ENCODE peak calls at places on chromosomes 4 and X, in six cellular contexts. One of them, this sample, is unnamed.
A peak's percentile ranks its signal among the peaks of the same experiment; 100 is the strongest.

GRCh38 chrX:135388841-135389240 is 32.9 kb upstream of the SMIM10L2A start:
- DNase-seq in occipital lobe: no peak
- DNase-seq in iris pigment epithelial cell: no peak
- DNase-seq in endodermal cell: no peak
- DNase-seq in MM.1S: no peak
- DNase-seq in anterior cingulate cortex: no peak
- DNase-seq in this sample: no peak

GRCh38 chr4:173766231-173766630 is 236.2 kb upstream of the HAND2 start:
- DNase-seq in MM.1S: no peak
- DNase-seq in endodermal cell: no peak
- DNase-seq in anterior cingulate cortex: no peak
- DNase-seq in occipital lobe: no peak
- DNase-seq in iris pigment epithelial cell: no peak
- DNase-seq in this sample: no peak

GRCh38 chr4:16505726-16506125 is 279.5 kb upstream of the TAPT1 start:
- DNase-seq in occipital lobe: no peak
- DNase-seq in iris pigment epithelial cell: no peak
- DNase-seq in endodermal cell: peak; percentile 80
- DNase-seq in anterior cingulate cortex: no peak
- DNase-seq in MM.1S: no peak
- DNase-seq in this sample: peak; percentile 69

GRCh38 chr4:123418486-123418931 is 21.9 kb downstream of the SPRY1 start:
- DNase-seq in iris pigment epithelial cell: peak; percentile 97
- DNase-seq in occipital lobe: no peak
- DNase-seq in endodermal cell: peak; percentile 87
- DNase-seq in MM.1S: peak; percentile 94
- DNase-seq in anterior cingulate cortex: no peak
- DNase-seq in this sample: peak; percentile 81

GRCh38 chrX:6985537-6985936 is 162.0 kb upstream of the STS start:
- DNase-seq in iris pigment epithelial cell: no peak
- DNase-seq in occipital lobe: no peak
- DNase-seq in MM.1S: no peak
- DNase-seq in anterior cingulate cortex: no peak
- DNase-seq in endodermal cell: no peak
- DNase-seq in this sample: no peak

GRCh38 chr4:89755210-89755609 is 81.8 kb downstream of the SNCA start:
- DNase-seq in anterior cingulate cortex: no peak
- DNase-seq in occipital lobe: no peak
- DNase-seq in endodermal cell: no peak
- DNase-seq in iris pigment epithelial cell: peak; percentile 5
- DNase-seq in MM.1S: no peak
- DNase-seq in this sample: no peak

GRCh38 chr4:57048590-57049304 is 61.4 kb downstream of the IGFBP7 start:
- DNase-seq in anterior cingulate cortex: no peak
- DNase-seq in iris pigment epithelial cell: peak; percentile 54
- DNase-seq in occipital lobe: no peak
- DNase-seq in endodermal cell: no peak
- DNase-seq in MM.1S: no peak
- DNase-seq in this sample: no peak

GRCh38 chr4:180407273-180407885 is 1835.8 kb upstream of the TENM3 start:
- DNase-seq in iris pigment epithelial cell: no peak
- DNase-seq in MM.1S: no peak
- DNase-seq in occipital lobe: no peak
- DNase-seq in endodermal cell: no peak
- DNase-seq in anterior cingulate cortex: no peak
- DNase-seq in this sample: no peak

GRCh38 chrX:106716004-106716403 is 10.5 kb upstream of the RNF128 start:
- DNase-seq in occipital lobe: no peak
- DNase-seq in iris pigment epithelial cell: no peak
- DNase-seq in anterior cingulate cortex: no peak
- DNase-seq in endodermal cell: no peak
- DNase-seq in MM.1S: no peak
- DNase-seq in this sample: no peak

GRCh38 chr4:119774840-119775239 is 146.2 kb upstream of the PDE5A start:
- DNase-seq in MM.1S: no peak
- DNase-seq in iris pigment epithelial cell: no peak
- DNase-seq in anterior cingulate cortex: no peak
- DNase-seq in endodermal cell: no peak
- DNase-seq in occipital lobe: no peak
- DNase-seq in this sample: no peak

GRCh38 chr4:127643791-127644190 is 11.0 kb downstream of the INTU start:
- DNase-seq in occipital lobe: no peak
- DNase-seq in iris pigment epithelial cell: no peak
- DNase-seq in MM.1S: no peak
- DNase-seq in anterior cingulate cortex: no peak
- DNase-seq in endodermal cell: no peak
- DNase-seq in this sample: no peak

GRCh38 chrX:65488496-65488895 is 46.1 kb downstream of the LAS1L start:
- DNase-seq in anterior cingulate cortex: no peak
- DNase-seq in occipital lobe: no peak
- DNase-seq in MM.1S: no peak
- DNase-seq in endodermal cell: no peak
- DNase-seq in iris pigment epithelial cell: peak; percentile 59
- DNase-seq in this sample: no peak

GRCh38 chr4:80713409-80713808 is 317.1 kb upstream of the BMP3 start:
- DNase-seq in occipital lobe: no peak
- DNase-seq in iris pigment epithelial cell: peak; percentile 23
- DNase-seq in anterior cingulate cortex: no peak
- DNase-seq in endodermal cell: no peak
- DNase-seq in MM.1S: no peak
- DNase-seq in this sample: no peak

GRCh38 chr4:176044589-176044951 is 21.1 kb upstream of the WDR17 start:
- DNase-seq in anterior cingulate cortex: peak; percentile 73
- DNase-seq in endodermal cell: no peak
- DNase-seq in iris pigment epithelial cell: no peak
- DNase-seq in MM.1S: no peak
- DNase-seq in occipital lobe: peak; percentile 80
- DNase-seq in this sample: no peak

GRCh38 chr4:174714393-174715211 is 114.4 kb downstream of the GLRA3 start:
- DNase-seq in MM.1S: peak; percentile 52
- DNase-seq in iris pigment epithelial cell: peak; percentile 72
- DNase-seq in anterior cingulate cortex: no peak
- DNase-seq in endodermal cell: peak; percentile 78
- DNase-seq in occipital lobe: no peak
- DNase-seq in this sample: peak; percentile 76

GRCh38 chr4:26151615-26152014 is 169.2 kb upstream of the RBPJ start:
- DNase-seq in endodermal cell: peak; percentile 22
- DNase-seq in MM.1S: no peak
- DNase-seq in iris pigment epithelial cell: peak; percentile 16
- DNase-seq in occipital lobe: no peak
- DNase-seq in anterior cingulate cortex: no peak
- DNase-seq in this sample: no peak

GRCh38 chr4:137393043-137393442 is 139.3 kb downstream of the PCDH18 start:
- DNase-seq in anterior cingulate cortex: no peak
- DNase-seq in occipital lobe: no peak
- DNase-seq in iris pigment epithelial cell: peak; percentile 85
- DNase-seq in endodermal cell: no peak
- DNase-seq in MM.1S: no peak
- DNase-seq in this sample: no peak

GRCh38 chr4:149120331-149121014 is 678.3 kb upstream of the NR3C2 start:
- DNase-seq in MM.1S: no peak
- DNase-seq in endodermal cell: no peak
- DNase-seq in iris pigment epithelial cell: peak; percentile 44
- DNase-seq in anterior cingulate cortex: no peak
- DNase-seq in occipital lobe: no peak
- DNase-seq in this sample: no peak

GRCh38 chr4:118836763-118837507 is 1.0 kb upstream of the SEC24D start:
- DNase-seq in endodermal cell: no peak
- DNase-seq in MM.1S: no peak
- DNase-seq in iris pigment epithelial cell: no peak
- DNase-seq in anterior cingulate cortex: no peak
- DNase-seq in occipital lobe: no peak
- DNase-seq in this sample: no peak

GRCh38 chrX:48761674-48762471 is at the start of gene GLOD5:
- DNase-seq in iris pigment epithelial cell: peak; percentile 5
- DNase-seq in occipital lobe: no peak
- DNase-seq in endodermal cell: peak; percentile 88
- DNase-seq in anterior cingulate cortex: no peak
- DNase-seq in MM.1S: peak; percentile 44
- DNase-seq in this sample: peak; percentile 62

GRCh38 chrX:102517331-102517730 is 792 bp upstream of the TMSB15A start:
- DNase-seq in anterior cingulate cortex: no peak
- DNase-seq in iris pigment epithelial cell: peak; percentile 3
- DNase-seq in MM.1S: no peak
- DNase-seq in occipital lobe: no peak
- DNase-seq in endodermal cell: no peak
- DNase-seq in this sample: no peak

GRCh38 chr4:68132342-68132741 is 2.7 kb upstream of the TMPRSS11F start:
- DNase-seq in anterior cingulate cortex: no peak
- DNase-seq in MM.1S: no peak
- DNase-seq in iris pigment epithelial cell: no peak
- DNase-seq in endodermal cell: peak; percentile 45
- DNase-seq in occipital lobe: no peak
- DNase-seq in this sample: no peak

GRCh38 chrX:68415289-68415688 is 18.0 kb downstream of the OPHN1 start:
- DNase-seq in iris pigment epithelial cell: peak; percentile 71
- DNase-seq in occipital lobe: no peak
- DNase-seq in anterior cingulate cortex: no peak
- DNase-seq in MM.1S: no peak
- DNase-seq in endodermal cell: no peak
- DNase-seq in this sample: no peak

GRCh38 chr4:6207602-6208001 is 7.3 kb upstream of the JAKMIP1 start:
- DNase-seq in anterior cingulate cortex: no peak
- DNase-seq in occipital lobe: no peak
- DNase-seq in MM.1S: no peak
- DNase-seq in endodermal cell: no peak
- DNase-seq in iris pigment epithelial cell: no peak
- DNase-seq in this sample: no peak

GRCh38 chr4:84837751-84838150 is 128.7 kb downstream of the WDFY3 start:
- DNase-seq in endodermal cell: no peak
- DNase-seq in anterior cingulate cortex: no peak
- DNase-seq in iris pigment epithelial cell: peak; percentile 19
- DNase-seq in MM.1S: no peak
- DNase-seq in occipital lobe: no peak
- DNase-seq in this sample: no peak

GRCh38 chr4:119647558-119647957 is 19.0 kb upstream of the PDE5A start:
- DNase-seq in endodermal cell: no peak
- DNase-seq in iris pigment epithelial cell: peak; percentile 83
- DNase-seq in MM.1S: no peak
- DNase-seq in occipital lobe: no peak
- DNase-seq in anterior cingulate cortex: no peak
- DNase-seq in this sample: no peak

GRCh38 chr4:55592014-55592413 is at the start of gene PDCL2:
- DNase-seq in anterior cingulate cortex: no peak
- DNase-seq in MM.1S: no peak
- DNase-seq in iris pigment epithelial cell: no peak
- DNase-seq in endodermal cell: peak; percentile 55
- DNase-seq in occipital lobe: no peak
- DNase-seq in this sample: peak; percentile 22

GRCh38 chr4:8594097-8595038 is 1.8 kb downstream of the CPZ start:
- DNase-seq in anterior cingulate cortex: no peak
- DNase-seq in occipital lobe: peak; percentile 24
- DNase-seq in MM.1S: peak; percentile 63
- DNase-seq in endodermal cell: peak; percentile 89
- DNase-seq in iris pigment epithelial cell: peak; percentile 79
- DNase-seq in this sample: peak; percentile 92

GRCh38 chr4:14111730-14112171 is 484.2 kb upstream of the BOD1L1 start:
- DNase-seq in iris pigment epithelial cell: peak; percentile 60
- DNase-seq in endodermal cell: no peak
- DNase-seq in MM.1S: no peak
- DNase-seq in anterior cingulate cortex: no peak
- DNase-seq in occipital lobe: no peak
- DNase-seq in this sample: no peak

GRCh38 chr4:3085948-3086670 is 11.6 kb downstream of the HTT start:
- DNase-seq in anterior cingulate cortex: no peak
- DNase-seq in endodermal cell: no peak
- DNase-seq in MM.1S: no peak
- DNase-seq in occipital lobe: no peak
- DNase-seq in iris pigment epithelial cell: no peak
- DNase-seq in this sample: no peak

GRCh38 chrX:16659326-16659725 is 9.4 kb downstream of the S100G start:
- DNase-seq in anterior cingulate cortex: no peak
- DNase-seq in occipital lobe: no peak
- DNase-seq in endodermal cell: no peak
- DNase-seq in MM.1S: no peak
- DNase-seq in iris pigment epithelial cell: no peak
- DNase-seq in this sample: no peak

GRCh38 chr4:143625632-143626031 is 74.8 kb downstream of the FREM3 start:
- DNase-seq in occipital lobe: no peak
- DNase-seq in iris pigment epithelial cell: no peak
- DNase-seq in MM.1S: no peak
- DNase-seq in anterior cingulate cortex: no peak
- DNase-seq in endodermal cell: no peak
- DNase-seq in this sample: no peak

GRCh38 chr4:53505947-53506346 is 85.3 kb downstream of the LNX1 start:
- DNase-seq in anterior cingulate cortex: no peak
- DNase-seq in occipital lobe: no peak
- DNase-seq in endodermal cell: no peak
- DNase-seq in iris pigment epithelial cell: peak; percentile 34
- DNase-seq in MM.1S: no peak
- DNase-seq in this sample: no peak

GRCh38 chr4:113969935-113970334 is 9.5 kb downstream of the ARSJ start:
- DNase-seq in anterior cingulate cortex: no peak
- DNase-seq in occipital lobe: no peak
- DNase-seq in endodermal cell: no peak
- DNase-seq in iris pigment epithelial cell: no peak
- DNase-seq in MM.1S: no peak
- DNase-seq in this sample: no peak

GRCh38 chr4:8737075-8737474 is 134.6 kb downstream of the HMX1 start:
- DNase-seq in occipital lobe: no peak
- DNase-seq in MM.1S: no peak
- DNase-seq in endodermal cell: no peak
- DNase-seq in anterior cingulate cortex: no peak
- DNase-seq in iris pigment epithelial cell: no peak
- DNase-seq in this sample: no peak

This sample was measured in iPS-NIHi11.